ENCODE peak calls at places on chromosome 4, in nine cellular contexts. M, S, F, Z, I, R, T, W and H are unnamed samples.

GRCh38 chr4:38696697-38697096 is 32.7 kb downstream of the KLF3 start:
- DNase-seq in M (no peak), S (no peak), F (no peak), Z (no peak), I (no peak), R (peak; percentile 54), T (no peak), W (no peak), H (no peak)

GRCh38 chr4:25343671-25344070 is 31.1 kb downstream of the ZCCHC4 start:
- DNase-seq in M (no peak), S (no peak), F (no peak), Z (no peak), I (no peak), R (no peak), T (no peak), W (no peak), H (no peak)

GRCh38 chr4:74369860-74370259 is 4.9 kb downstream of the EREG start:
- DNase-seq in M (no peak), S (no peak), F (no peak), Z (no peak), I (no peak), R (no peak), T (no peak), W (no peak), H (no peak)

GRCh38 chr4:159002950-159003349 is 99.9 kb upstream of the RAPGEF2 start:
- DNase-seq in M (no peak), S (no peak), F (no peak), Z (no peak), I (no peak), R (peak; percentile 87), T (no peak), W (no peak), H (no peak)

GRCh38 chr4:76732246-76732645 is 165.7 kb downstream of the SOWAHB start:
- DNase-seq in M (no peak), S (no peak), F (no peak), Z (no peak), I (no peak), R (no peak), T (no peak), W (no peak), H (no peak)

GRCh38 chr4:38672247-38673071 is 8.5 kb downstream of the KLF3 start:
- DNase-seq in M (no peak), S (peak; percentile 91), F (peak; percentile 40), Z (no peak), I (peak; percentile 61), R (no peak), T (peak; percentile 54), W (peak; percentile 43), H (peak; percentile 68)

GRCh38 chr4:16129336-16129735 is 45.5 kb upstream of the PROM1 start:
- DNase-seq in M (no peak), S (no peak), F (no peak), Z (no peak), I (no peak), R (no peak), T (no peak), W (no peak), H (no peak)

GRCh38 chr4:94506822-94507221 is 55.1 kb downstream of the PDLIM5 start:
- DNase-seq in M (no peak), S (no peak), F (no peak), Z (no peak), I (no peak), R (no peak), T (no peak), W (no peak), H (no peak)

GRCh38 chr4:85783483-85783882 is 308.5 kb downstream of the ARHGAP24 start:
- DNase-seq in M (no peak), S (no peak), F (no peak), Z (no peak), I (no peak), R (peak; percentile 86), T (no peak), W (no peak), H (no peak)

GRCh38 chr4:134089885-134090284 is 111.7 kb downstream of the PABPC4L start:
- DNase-seq in M (no peak), S (no peak), F (no peak), Z (no peak), I (no peak), R (no peak), T (no peak), W (no peak), H (no peak)

GRCh38 chr4:88958080-88958479 is 98.9 kb downstream of the FAM13A start:
- DNase-seq in M (no peak), S (no peak), F (no peak), Z (no peak), I (no peak), R (no peak), T (peak; percentile 79), W (no peak), H (peak; percentile 36)

GRCh38 chr4:53622739-53623151 is 31.5 kb upstream of the LNX1 start:
- DNase-seq in M (no peak), S (no peak), F (no peak), Z (peak; percentile 47), I (no peak), R (peak; percentile 80), T (no peak), W (no peak), H (no peak)

GRCh38 chr4:12439633-12440305 is 1011.1 kb upstream of the HS3ST1 start:
- DNase-seq in M (no peak), S (no peak), F (no peak), Z (no peak), I (no peak), R (no peak), T (no peak), W (no peak), H (no peak)

GRCh38 chr4:12446237-12446636 is 1017.5 kb upstream of the HS3ST1 start:
- DNase-seq in M (no peak), S (no peak), F (no peak), Z (no peak), I (no peak), R (no peak), T (no peak), W (peak; percentile 48), H (peak; percentile 20)

GRCh38 chr4:12446650-12447049 is 1018.0 kb upstream of the HS3ST1 start:
- DNase-seq in M (no peak), S (no peak), F (no peak), Z (no peak), I (no peak), R (no peak), T (no peak), W (no peak), H (no peak)

DNA sequence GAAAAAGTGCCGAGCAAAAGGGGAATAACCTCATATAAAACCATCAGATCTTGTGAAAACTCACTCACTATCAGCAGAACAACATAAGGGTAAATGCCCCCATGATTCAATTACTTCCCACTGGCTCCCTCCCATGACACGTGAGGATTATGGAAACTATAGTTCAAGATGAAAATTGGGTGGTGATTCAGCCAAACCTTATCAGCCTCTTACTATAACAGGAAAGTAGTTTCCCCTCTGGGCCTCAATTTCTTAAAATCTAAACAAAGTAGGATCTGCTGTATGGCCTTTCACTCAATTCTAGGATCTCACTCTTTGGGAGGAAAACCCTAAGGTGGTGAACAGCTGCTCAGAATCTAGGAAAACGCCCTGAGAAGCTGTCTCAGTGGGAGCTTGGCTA is 1017.0 kb upstream of the HS3ST1 start:
- DNase-seq in M (no peak), S (no peak), F (no peak), Z (no peak), I (no peak), R (no peak), T (no peak), W (no peak), H (no peak)
- H3K4me3 ChIP-seq in M (no peak overlapping the region), S (no peak overlapping the region), F (no peak overlapping the region), Z (no peak overlapping the region), I (no peak overlapping the region), R (no peak overlapping the region), T (no peak overlapping the region), W (no peak overlapping the region), H (no peak overlapping the region)

GRCh38 chr4:184348311-184349233 is 125.8 kb downstream of the IRF2 start:
- DNase-seq in M (no peak), S (no peak), F (peak; percentile 81), Z (no peak), I (peak; percentile 84), R (peak; percentile 91), T (no peak), W (peak; percentile 57), H (peak; percentile 83)

GRCh38 chr4:184350964-184351363 is 123.4 kb downstream of the IRF2 start:
- DNase-seq in M (no peak), S (no peak), F (no peak), Z (no peak), I (no peak), R (no peak), T (no peak), W (no peak), H (no peak)

GRCh38 chr4:184350213-184350817 is 124.0 kb downstream of the IRF2 start:
- DNase-seq in M (no peak), S (no peak), F (no peak), Z (no peak), I (no peak), R (no peak), T (no peak), W (no peak), H (no peak)

GRCh38 chr4:184347251-184348239 is 126.8 kb downstream of the IRF2 start:
- DNase-seq in M (no peak), S (peak; percentile 89), F (peak; percentile 77), Z (no peak), I (no peak), R (peak; percentile 69), T (peak; percentile 44), W (peak; percentile 73), H (peak; percentile 74)

DNA sequence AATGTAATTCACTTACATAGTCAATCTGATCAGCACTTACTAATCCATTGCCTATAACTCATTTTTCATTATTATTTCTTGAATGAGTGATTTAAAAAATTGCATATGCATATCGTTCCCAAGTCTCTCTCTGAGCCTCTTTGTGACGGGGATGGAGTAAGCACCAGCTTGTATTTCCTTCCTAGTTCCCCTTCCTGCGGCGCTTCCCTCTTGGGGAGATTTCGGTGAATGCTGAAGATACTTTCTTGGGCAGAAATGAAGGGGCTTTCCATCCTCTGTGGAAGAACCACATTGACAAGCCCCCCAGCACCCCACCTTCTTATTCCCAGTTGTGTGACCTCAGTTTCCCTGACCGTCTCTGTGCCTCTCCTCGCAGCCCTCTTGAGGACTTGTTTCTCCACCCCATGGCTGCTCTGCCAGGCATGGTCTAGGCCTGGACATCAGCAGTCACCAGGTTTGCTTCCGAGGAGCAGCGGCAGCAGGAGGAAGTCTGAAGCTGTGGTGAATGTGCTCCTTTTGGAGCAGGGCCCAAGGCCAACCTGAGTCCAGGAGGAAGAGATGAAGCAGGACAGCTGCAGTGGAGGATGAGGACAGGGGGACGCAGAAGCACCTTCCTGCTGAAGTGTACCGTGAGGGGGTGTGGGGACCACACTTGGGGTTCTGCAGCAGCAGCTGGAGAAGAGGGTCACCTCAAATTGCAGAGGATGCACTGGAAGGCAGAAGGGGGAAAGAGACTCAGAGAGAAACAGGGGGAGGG is 124.9 kb downstream of the IRF2 start:
- DNase-seq in M (no peak), S (no peak), F (peak; percentile 46), Z (no peak), I (peak; percentile 59), R (no peak), T (no peak), W (peak; percentile 32), H (no peak)
- H3K4me1 ChIP-seq in M (peaks cover 44% of the 10 kb centered on the region), S (peaks cover 7% of the 10 kb centered on the region), F (peaks cover 56% of the 10 kb centered on the region), Z (no peaks in the 10 kb centered on the region), I (peaks cover 23% of the 10 kb centered on the region), R (no peaks in the 10 kb centered on the region), T (peaks cover 27% of the 10 kb centered on the region), W (peaks cover 37% of the 10 kb centered on the region), H (peaks cover 24% of the 10 kb centered on the region)

GRCh38 chr4:8438743-8439142 is 1.8 kb downstream of the ACOX3 start:
- DNase-seq in M (peak; percentile 65), S (no peak), F (no peak), Z (no peak), I (peak; percentile 49), R (peak; percentile 11), T (peak; percentile 97), W (no peak), H (no peak)
- H3K4me3 ChIP-seq in M (peak overlapping the region; percentile 99), S (no peak overlapping the region), F (no peak overlapping the region), Z (no peak overlapping the region), I (no peak overlapping the region), R (no peak overlapping the region), T (no peak overlapping the region), W (no peak overlapping the region), H (no peak overlapping the region)

GRCh38 chr4:5921981-5922380 is 29.1 kb upstream of the CRMP1 start:
- DNase-seq in M (no peak), S (peak; percentile 51), F (no peak), Z (no peak), I (no peak), R (no peak), T (no peak), W (no peak), H (no peak)
- H3K4me1 ChIP-seq in M (no peaks in the 10 kb centered on the region), S (peaks cover 10% of the 10 kb centered on the region), F (no peaks in the 10 kb centered on the region), Z (no peaks in the 10 kb centered on the region), I (no peaks in the 10 kb centered on the region), R (no peaks in the 10 kb centered on the region), T (no peaks in the 10 kb centered on the region), W (no peaks in the 10 kb centered on the region), H (no peaks in the 10 kb centered on the region)